ENCODE peak calls at places on chromosomes 2 and 18, in four cellular contexts. Y is left lung, Z is ELR, H is germinal center. B is an unnamed sample.

GRCh38 chr2:160635488-160635887 is 141.9 kb upstream of the RBMS1 start:
- DNase-seq in H (no peak), Y (no peak), Z (peak), B (no peak)

GRCh38 chr2:23523651-23524260 is 138.8 kb downstream of the KLHL29 start:
- DNase-seq in H (no peak), Y (no peak), Z (no peak), B (no peak)

GRCh38 chr18:48703033-48703386 is 164.2 kb downstream of the CTIF start:
- DNase-seq in Y (no peak), Z (no peak), H (no peak), B (no peak)

GRCh38 chr2:171318463-171318934 is 115.3 kb downstream of the METTL8 start:
- DNase-seq in Y (no peak), H (no peak), Z (no peak), B (no peak)

GRCh38 chr2:81097361-81097760 is 792.8 kb upstream of the LRRTM1 start:
- DNase-seq in H (no peak), Y (no peak), Z (no peak), B (no peak)

GRCh38 chr18:70553245-70553960 is 264.6 kb downstream of the SOCS6 start:
- DNase-seq in Y (no peak), H (no peak), Z (no peak), B (no peak)

GRCh38 chr2:28080911-28081310 is 190.4 kb downstream of the BABAM2 start:
- DNase-seq in H (no peak), Z (peak), Y (no peak), B (no peak)

GRCh38 chr18:25842665-25843064 is 247.7 kb downstream of the SS18 start:
- DNase-seq in Y (no peak), Z (no peak), H (no peak), B (no peak)

GRCh38 chr18:70221156-70221910 is 15.8 kb upstream of the RTTN start:
- DNase-seq in H (no peak), Y (no peak), Z (no peak), B (no peak)

GRCh38 chr2:149070681-149071355 is 32.3 kb downstream of the LYPD6B start:
- DNase-seq in H (no peak), Y (no peak), Z (no peak), B (no peak)

GRCh38 chr2:234446404-234447076 is 50.3 kb downstream of the ARL4C start:
- DNase-seq in H (peak), Y (peak), Z (no peak), B (no peak)

B was measured in pancreas.